ENCODE peak calls at places on chromosomes 7 and 10, in four cellular contexts. R is K562, X is HL-60, G is GM12878. P is an unnamed sample.

GRCh38 chr10:81847675-81848074 is 27.3 kb upstream of the NRG3 start:
- DNase-seq in R (no peak), X (no peak), G (no peak), P (no peak)

GRCh38 chr7:71329030-71329668 is 197.2 kb downstream of the GALNT17 start:
- DNase-seq in R (no peak), X (no peak), G (no peak), P (no peak)

GRCh38 chr10:60434418-60435046 is 44.9 kb upstream of the ANK3 start:
- DNase-seq in R (peak), X (peak), G (no peak), P (no peak)

GRCh38 chr10:5956146-5956914 is 21.0 kb downstream of the IL15RA start:
- DNase-seq in R (no peak), X (no peak), G (no peak), P (no peak)

GRCh38 chr10:26790596-26790995 is 70.2 kb downstream of the ABI1 start:
- DNase-seq in R (no peak), X (no peak), G (no peak), P (no peak)

GRCh38 chr7:94656925-94657731 is 1.2 kb upstream of the SGCE start:
- DNase-seq in R (no peak), X (no peak), G (no peak), P (no peak)

GRCh38 chr7:105454058-105454739 is 65.5 kb upstream of the SRPK2 start:
- DNase-seq in R (no peak), X (no peak), G (no peak), P (no peak)

GRCh38 chr7:7104314-7104698 is 78.0 kb upstream of the C1GALT1 start:
- DNase-seq in R (peak), X (no peak), G (no peak), P (no peak)

GRCh38 chr10:71946700-71947099 is 17.5 kb upstream of the CHST3 start:
- DNase-seq in R (no peak), X (no peak), G (no peak), P (no peak)

GRCh38 chr10:71075066-71075758 is 137.2 kb upstream of the UNC5B start:
- DNase-seq in R (no peak), X (no peak), G (no peak), P (no peak)

GRCh38 chr7:33836797-33837355 is 68.5 kb upstream of the BMPER start:
- DNase-seq in R (no peak), X (no peak), G (no peak), P (no peak)

GRCh38 chr7:158912406-158912805 is 56.0 kb downstream of the DYNC2I1 start:
- DNase-seq in R (no peak), X (no peak), G (no peak), P (no peak)

GRCh38 chr7:65955718-65956117 is 26.3 kb downstream of the GUSB start:
- DNase-seq in R (no peak), X (no peak), G (no peak), P (no peak)
- TF ChIP-seq SPI1 in R (no peak), X (no peak), G (no peak), P (no peak)

DNA sequence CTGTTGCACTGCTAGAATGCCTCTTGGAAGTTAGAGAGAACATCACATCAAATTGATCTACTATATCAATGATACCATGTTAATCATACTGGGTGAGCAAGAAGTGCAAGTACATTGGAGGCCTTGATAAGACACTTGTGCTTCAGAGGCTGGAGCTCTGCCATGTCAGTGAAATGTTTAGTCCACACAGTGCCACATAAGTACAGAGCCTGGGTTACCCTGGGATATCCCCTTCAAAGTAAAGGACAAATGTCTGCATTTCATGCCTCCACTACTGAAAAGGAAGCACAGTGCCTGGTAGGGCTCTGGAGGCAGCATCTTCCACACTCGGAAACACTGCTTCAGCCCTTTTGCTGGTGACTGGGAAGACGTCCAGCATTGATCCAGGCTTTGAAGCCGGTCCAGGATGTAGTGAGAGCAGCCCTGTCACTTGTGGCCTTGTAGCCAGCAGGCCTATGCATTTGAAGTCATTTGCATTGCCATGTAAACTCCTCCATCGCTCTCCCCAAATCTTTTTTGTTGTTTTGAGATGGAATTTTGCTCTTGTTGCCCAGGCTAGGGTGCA is 15.7 kb upstream of the STN1 start:
- DNase-seq in R (no peak), X (no peak), G (no peak), P (no peak)
- TF ChIP-seq SPI1 in R (no peak), X (no peak), G (no peak), P (no peak)

DNA sequence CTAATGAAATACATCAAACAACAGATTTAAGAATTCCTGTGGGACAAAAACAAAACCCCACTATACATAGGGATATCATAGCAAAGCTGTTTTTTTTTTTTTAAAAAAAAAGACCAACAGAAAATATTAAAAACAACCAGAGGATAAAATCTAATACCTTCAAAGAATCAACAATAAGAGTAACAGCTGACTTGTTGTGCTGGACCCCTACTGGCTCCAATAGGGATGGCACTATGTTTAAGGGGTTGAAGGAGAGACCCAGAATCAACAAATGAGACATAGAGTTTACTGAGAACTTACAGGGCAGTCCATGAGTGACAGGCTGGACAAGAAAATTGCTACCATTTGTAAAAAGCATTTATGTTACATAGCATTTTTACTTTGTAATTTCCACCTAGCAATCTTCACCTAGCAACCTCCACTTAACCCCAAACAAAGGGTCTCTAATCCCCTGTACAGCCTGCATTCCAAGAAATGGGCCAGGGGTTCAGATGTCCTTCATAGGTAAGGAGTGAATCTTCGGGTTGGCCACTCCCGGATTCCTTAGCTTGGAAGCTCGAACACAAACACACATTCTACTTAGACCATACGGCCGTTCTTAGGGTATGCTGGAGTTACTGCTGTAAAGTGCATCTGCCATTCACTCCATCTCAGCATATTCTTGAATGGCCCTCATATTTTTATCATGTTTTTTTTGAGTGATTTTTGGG is 25.8 kb downstream of the ASZ1 start:
- DNase-seq in R (peak), X (no peak), G (no peak), P (no peak)
- TF ChIP-seq SPI1 in R (no peak), X (no peak), G (no peak), P (no peak)

GRCh38 chr7:120014920-120015465 is 258.0 kb upstream of the KCND2 start:
- DNase-seq in R (no peak), X (no peak), G (no peak), P (no peak)
- TF ChIP-seq SPI1 in R (no peak), X (no peak), G (no peak), P (no peak)

GRCh38 chr7:150909192-150909591 is 56.9 kb downstream of the AOC1 start:
- DNase-seq in R (no peak), X (no peak), G (no peak), P (no peak)
- TF ChIP-seq SPI1 in R (no peak), X (no peak), G (no peak), P (no peak)

DNA sequence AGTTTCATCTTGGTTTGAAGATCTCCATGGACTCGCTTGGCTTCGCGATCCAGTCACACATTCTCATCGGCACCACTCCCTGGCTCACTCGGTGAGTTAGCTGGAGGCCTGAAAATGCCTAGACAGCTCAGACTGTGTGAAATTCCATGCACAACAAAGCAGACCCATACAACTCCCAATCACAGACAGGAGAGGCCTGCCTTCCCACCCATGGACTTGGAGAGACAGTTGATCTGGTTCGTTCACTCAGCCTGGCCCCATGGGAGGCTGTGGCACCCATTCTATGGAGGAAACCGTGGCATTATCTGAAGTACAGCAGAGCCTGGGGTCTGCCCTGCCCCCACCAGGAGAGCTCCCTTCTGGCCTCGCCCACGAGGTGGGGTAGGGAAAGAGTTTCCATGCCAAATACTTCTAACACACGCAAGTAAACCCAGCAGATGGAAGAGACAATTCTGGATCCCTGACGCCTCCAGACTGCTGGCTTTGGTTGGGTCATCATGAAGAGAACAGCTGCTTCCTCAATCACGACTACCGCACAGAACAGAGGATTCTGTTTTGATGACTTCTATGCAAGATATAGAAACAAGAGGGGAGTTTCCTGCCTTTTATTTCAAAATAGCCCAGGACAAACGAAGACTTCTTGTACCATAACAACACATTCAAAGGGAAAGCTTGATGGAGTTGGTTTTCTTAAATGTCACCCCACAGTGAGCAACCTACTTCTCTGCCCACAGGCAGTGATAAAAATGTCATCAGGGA is 15.9 kb downstream of the FAM53B start:
- DNase-seq in R (no peak), X (no peak), G (no peak), P (no peak)
- TF ChIP-seq SPI1 in R (no peak), X (no peak), G (no peak), P (no peak)

GRCh38 chr10:21327239-21327993 is 198.1 kb downstream of the SKIDA1 start:
- DNase-seq in R (no peak), X (no peak), G (no peak), P (no peak)

GRCh38 chr10:21330628-21331020 is 194.9 kb downstream of the SKIDA1 start:
- DNase-seq in R (no peak), X (no peak), G (no peak), P (no peak)

GRCh38 chr10:21326594-21326993 is 198.9 kb downstream of the SKIDA1 start:
- DNase-seq in R (no peak), X (no peak), G (no peak), P (no peak)

GRCh38 chr10:21334891-21335696 is 190.4 kb downstream of the SKIDA1 start:
- DNase-seq in R (peak), X (no peak), G (no peak), P (no peak)

GRCh38 chr10:21329995-21330627 is 195.4 kb downstream of the SKIDA1 start:
- DNase-seq in R (no peak), X (no peak), G (no peak), P (no peak)
- TF ChIP-seq SPI1 in R (no peak), X (no peak), G (no peak), P (no peak)

GRCh38 chr10:1938317-1938716 is 201.0 kb upstream of the ADARB2 start:
- DNase-seq in R (no peak), X (no peak), G (no peak), P (no peak)
- TF ChIP-seq SPI1 in R (no peak), X (no peak), G (no peak), P (no peak)

GRCh38 chr7:26180792-26181198 is 19.8 kb downstream of the HNRNPA2B1 start:
- DNase-seq in R (peak), X (no peak), G (no peak), P (no peak)

GRCh38 chr7:26179422-26179821 is 21.1 kb downstream of the HNRNPA2B1 start:
- DNase-seq in R (no peak), X (no peak), G (no peak), P (no peak)

GRCh38 chr7:26178272-26178960 is 22.1 kb downstream of the HNRNPA2B1 start:
- DNase-seq in R (no peak), X (no peak), G (no peak), P (no peak)

GRCh38 chr7:26181474-26182227 is 18.9 kb downstream of the HNRNPA2B1 start:
- DNase-seq in R (no peak), X (no peak), G (no peak), P (no peak)

GRCh38 chr7:26179826-26180497 is 20.6 kb downstream of the HNRNPA2B1 start:
- DNase-seq in R (no peak), X (no peak), G (no peak), P (no peak)
- TF ChIP-seq SPI1 in R (no peak), X (no peak), G (no peak), P (no peak)

P was measured in GM12891.